ENCODE peak calls at places on chromosomes 2 and 18, in ten cellular contexts. U is H54; N is A172; P is anterior cingulate cortex; S is omental fat pad; B is caudate nucleus; V is SK-N-DZ; C is stimulated activated CD8-positive, alpha-beta memory T cell treated with anti-CD3 and anti-CD28 coated beads, Interleukin-15, amount 100 ng/mL, for 24 hours; Y is neuronal stem cell; W is activated CD4-positive, alpha-beta T cell treated with anti-CD3 and anti-CD28 coated beads, Interleukin-2, amount 50 U/mL, for 4 hours. I is an unnamed sample.

GRCh38 chr2:67888351-67889005 is 174.3 kb downstream of the C1D start:
- DNase-seq in U (no peak), N (no peak), P (no peak), S (no peak), B (no peak), V (no peak), C (no peak), Y (no peak), W (no peak), I (no peak)

GRCh38 chr18:49228182-49228581 is 232.3 kb downstream of the DYM start:
- DNase-seq in U (no peak), N (no peak), P (no peak), S (no peak), B (no peak), V (no peak), C (no peak), Y (no peak), W (no peak), I (no peak)

GRCh38 chr2:160352492-160352891 is 141.1 kb downstream of the RBMS1 start:
- DNase-seq in U (no peak), N (peak; percentile 73), P (no peak), S (no peak), B (no peak), V (no peak), C (no peak), Y (no peak), W (no peak), I (no peak)

GRCh38 chr2:98347298-98348065 is 1.2 kb downstream of the CNGA3 start:
- DNase-seq in U (no peak), N (no peak), P (no peak), S (no peak), B (no peak), V (no peak), C (no peak), Y (peak; percentile 29), W (no peak), I (peak; percentile 28)

GRCh38 chr2:106085441-106085911 is 108.6 kb downstream of the UXS1 start:
- DNase-seq in U (no peak), N (no peak), P (no peak), S (no peak), B (no peak), V (no peak), C (no peak), Y (no peak), W (peak; percentile 60), I (no peak)

GRCh38 chr2:133948610-133949290 is 305.1 kb upstream of the MGAT5 start:
- DNase-seq in U (no peak), N (no peak), P (no peak), S (no peak), B (no peak), V (no peak), C (no peak), Y (no peak), W (no peak), I (no peak)

GRCh38 chr18:3054214-3054613 is 41.3 kb upstream of the LPIN2 start:
- DNase-seq in U (no peak), N (no peak), P (no peak), S (no peak), B (no peak), V (no peak), C (no peak), Y (no peak), W (no peak), I (no peak)

GRCh38 chr2:76280676-76281075 is 570.0 kb upstream of the GCFC2 start:
- DNase-seq in U (no peak), N (no peak), P (no peak), S (no peak), B (no peak), V (no peak), C (no peak), Y (no peak), W (no peak), I (no peak)

GRCh38 chr2:63827749-63828148 is 13.9 kb upstream of the UGP2 start:
- DNase-seq in U (no peak), N (peak; percentile 96), P (no peak), S (no peak), B (no peak), V (no peak), C (no peak), Y (no peak), W (no peak), I (no peak)

GRCh38 chr2:30406853-30407252 is 40.2 kb upstream of the LCLAT1 start:
- DNase-seq in U (no peak), N (no peak), P (no peak), S (no peak), B (no peak), V (no peak), C (no peak), Y (no peak), W (no peak), I (no peak)

GRCh38 chr2:99085400-99085799 is 56.1 kb upstream of the C2orf15 start:
- DNase-seq in U (no peak), N (peak; percentile 17), P (no peak), S (no peak), B (no peak), V (no peak), C (no peak), Y (no peak), W (peak; percentile 7), I (peak; percentile 13)

GRCh38 chr2:144147356-144147755 is 372.6 kb downstream of the ZEB2 start:
- DNase-seq in U (no peak), N (no peak), P (no peak), S (no peak), B (no peak), V (no peak), C (no peak), Y (no peak), W (no peak), I (no peak)